ENCODE peak calls at places on chromosomes 16 and 17, in five cellular contexts. L is mesendoderm, H is brain microvascular endothelial cell, C is G401, Y is nucleus accumbens. U is an unnamed sample.

GRCh38 chr17:39014044-39014794 is 47.0 kb upstream of the FBXO47 start:
- DNase-seq in L (peak; percentile 44), H (peak; percentile 43), C (no peak), Y (no peak), U (no peak)

GRCh38 chr17:62913971-62914370 is 52.1 kb upstream of the TANC2 start:
- DNase-seq in L (no peak), H (no peak), C (no peak), Y (no peak), U (no peak)

GRCh38 chr17:6124856-6125255 is 54.7 kb downstream of the WSCD1 start:
- DNase-seq in L (no peak), H (no peak), C (no peak), Y (no peak), U (no peak)

GRCh38 chr17:55588446-55588845 is 77.2 kb upstream of the SMIM36 start:
- DNase-seq in L (no peak), H (no peak), C (no peak), Y (no peak), U (no peak)

GRCh38 chr16:27768651-27769270 is 218.8 kb downstream of the KATNIP start:
- DNase-seq in L (no peak), H (no peak), C (peak; percentile 91), Y (no peak), U (no peak)

GRCh38 chr16:3141781-3142311 is 7.0 kb downstream of the ZNF213 start:
- DNase-seq in L (no peak), H (no peak), C (no peak), Y (no peak), U (no peak)

GRCh38 chr17:74408262-74408661 is 23.6 kb upstream of the GPRC5C start:
- DNase-seq in L (peak; percentile 61), H (peak; percentile 11), C (no peak), Y (no peak), U (no peak)

GRCh38 chr17:77489898-77490265 is 349.1 kb downstream of the SEC14L1 start:
- DNase-seq in L (no peak), H (no peak), C (peak; percentile 65), Y (peak; percentile 73), U (no peak)

GRCh38 chr16:20311548-20311947 is 15.8 kb downstream of the GP2 start:
- DNase-seq in L (no peak), H (no peak), C (no peak), Y (no peak), U (no peak)

GRCh38 chr17:69997332-69997731 is 77.7 kb upstream of the KCNJ16 start:
- DNase-seq in L (no peak), H (peak; percentile 26), C (no peak), Y (no peak), U (no peak)

GRCh38 chr17:44608732-44609435 is 47.4 kb upstream of the MEIOC start:
- DNase-seq in L (peak; percentile 65), H (no peak), C (no peak), Y (no peak), U (no peak)

GRCh38 chr17:18179221-18179620 is 4.4 kb upstream of the ALKBH5 start:
- DNase-seq in L (no peak), H (no peak), C (no peak), Y (no peak), U (no peak)

GRCh38 chr16:88527186-88527936 is 42.8 kb upstream of the ZC3H18 start:
- DNase-seq in L (peak; percentile 66), H (peak; percentile 29), C (peak; percentile 56), Y (peak; percentile 30), U (peak; percentile 51)

GRCh38 chr17:74875155-74875969 is 2.6 kb upstream of the FDXR start:
- DNase-seq in L (no peak), H (no peak), C (no peak), Y (no peak), U (no peak)

GRCh38 chr17:63476857-63477470 is at the start of gene ACE:
- DNase-seq in L (peak; percentile 74), H (no peak), C (peak; percentile 30), Y (no peak), U (no peak)

GRCh38 chr17:33647976-33648375 is 354.9 kb upstream of the ASIC2 start:
- DNase-seq in L (peak; percentile 38), H (peak; percentile 16), C (peak; percentile 44), Y (peak; percentile 1), U (no peak)

GRCh38 chr17:80024206-80024972 is 11.3 kb downstream of the TBC1D16 start:
- DNase-seq in L (peak; percentile 32), H (no peak), C (no peak), Y (no peak), U (no peak)

GRCh38 chr16:86089986-86090385 is 191.0 kb downstream of the IRF8 start:
- DNase-seq in L (no peak), H (no peak), C (no peak), Y (no peak), U (no peak)

GRCh38 chr17:41522301-41523224 is 3.9 kb upstream of the KRT15 start:
- DNase-seq in L (no peak), H (no peak), C (no peak), Y (no peak), U (no peak)

GRCh38 chr16:82880361-82880760 is 253.6 kb downstream of the CDH13 start:
- DNase-seq in L (no peak), H (no peak), C (no peak), Y (no peak), U (no peak)

GRCh38 chr17:32971171-32971570 is 20.5 kb upstream of the SPACA3 start:
- DNase-seq in L (no peak), H (peak; percentile 79), C (no peak), Y (no peak), U (no peak)

GRCh38 chr17:35089846-35090193 is 26.3 kb upstream of the RFFL start:
- DNase-seq in L (peak; percentile 89), H (no peak), C (peak; percentile 11), Y (no peak), U (no peak)

GRCh38 chr16:29963021-29963743 is 1.3 kb downstream of the TMEM219 start:
- DNase-seq in L (no peak), H (no peak), C (no peak), Y (no peak), U (no peak)

GRCh38 chr17:28118362-28118761 is 75.9 kb downstream of the NLK start:
- DNase-seq in L (no peak), H (no peak), C (no peak), Y (no peak), U (no peak)

GRCh38 chr17:37261286-37261685 is 114.5 kb upstream of the C17orf78 start:
- DNase-seq in L (no peak), H (peak; percentile 10), C (no peak), Y (no peak), U (no peak)

U was measured in activated CD4-positive, CD25-positive, alpha-beta regulatory T cell.